ENCODE peak calls at places on chromosome 22, in six cellular contexts. One of them, this sample, is unnamed.

GRCh38 chr22:44669725-44670027 is 32.3 kb upstream of the PRR5 start:
- DNase-seq in WTC11: peak
- DNase-seq in GM12878: no peak
- DNase-seq in HepG2: no peak
- DNase-seq in H1: peak
- DNase-seq in HCT116: no peak
- DNase-seq in this sample: peak

GRCh38 chr22:19812910-19813309 is 41.8 kb downstream of the GNB1L start:
- DNase-seq in HepG2: no peak
- DNase-seq in HCT116: no peak
- DNase-seq in WTC11: no peak
- DNase-seq in H1: peak
- DNase-seq in GM12878: no peak
- DNase-seq in this sample: no peak

GRCh38 chr22:50361222-50361621 is 18.1 kb downstream of the PPP6R2 start:
- DNase-seq in HCT116: no peak
- DNase-seq in WTC11: no peak
- DNase-seq in GM12878: no peak
- DNase-seq in HepG2: no peak
- DNase-seq in H1: no peak
- DNase-seq in this sample: no peak

GRCh38 chr22:41215409-41215808 is 10.3 kb downstream of the L3MBTL2 start:
- DNase-seq in GM12878: no peak
- DNase-seq in HepG2: no peak
- DNase-seq in WTC11: no peak
- DNase-seq in HCT116: no peak
- DNase-seq in H1: no peak
- DNase-seq in this sample: no peak

GRCh38 chr22:28029201-28029948 is 110.3 kb upstream of the PITPNB start:
- DNase-seq in WTC11: no peak
- DNase-seq in GM12878: no peak
- DNase-seq in HepG2: no peak
- DNase-seq in HCT116: no peak
- DNase-seq in H1: peak
- DNase-seq in this sample: no peak

GRCh38 chr22:25563757-25564319 is 637 bp upstream of the GRK3 start:
- DNase-seq in HepG2: peak
- DNase-seq in WTC11: no peak
- DNase-seq in H1: no peak
- DNase-seq in GM12878: no peak
- DNase-seq in HCT116: no peak
- DNase-seq in this sample: no peak

GRCh38 chr22:21948390-21948789 is 4.3 kb downstream of the PPM1F start:
- DNase-seq in HCT116: no peak
- DNase-seq in GM12878: no peak
- DNase-seq in H1: no peak
- DNase-seq in WTC11: no peak
- DNase-seq in HepG2: no peak
- DNase-seq in this sample: peak

GRCh38 chr22:17580461-17581031 is 17.2 kb downstream of the SLC25A18 start:
- DNase-seq in GM12878: no peak
- DNase-seq in H1: peak
- DNase-seq in HepG2: peak
- DNase-seq in HCT116: no peak
- DNase-seq in WTC11: peak
- DNase-seq in this sample: peak

GRCh38 chr22:38138961-38139360 is 28.5 kb upstream of the BAIAP2L2 start:
- DNase-seq in HepG2: no peak
- DNase-seq in GM12878: no peak
- DNase-seq in H1: no peak
- DNase-seq in WTC11: no peak
- DNase-seq in HCT116: no peak
- DNase-seq in this sample: no peak

GRCh38 chr22:20002098-20002497 is 14.5 kb downstream of the ARVCF start:
- DNase-seq in WTC11: no peak
- DNase-seq in HCT116: no peak
- DNase-seq in GM12878: no peak
- DNase-seq in HepG2: no peak
- DNase-seq in H1: no peak
- DNase-seq in this sample: no peak

GRCh38 chr22:20429254-20430100 is 8.1 kb downstream of the SCARF2 start:
- DNase-seq in HepG2: no peak
- DNase-seq in H1: peak
- DNase-seq in WTC11: peak
- DNase-seq in HCT116: no peak
- DNase-seq in GM12878: no peak
- DNase-seq in this sample: peak

GRCh38 chr22:38240734-38241252 is 32.0 kb downstream of the TMEM184B start:
- DNase-seq in WTC11: peak
- DNase-seq in HCT116: peak
- DNase-seq in HepG2: no peak
- DNase-seq in GM12878: no peak
- DNase-seq in H1: peak
- DNase-seq in this sample: peak

GRCh38 chr22:47204002-47204979 is 441.8 kb downstream of the TBC1D22A start:
- DNase-seq in WTC11: no peak
- DNase-seq in H1: peak
- DNase-seq in HCT116: no peak
- DNase-seq in HepG2: no peak
- DNase-seq in GM12878: no peak
- DNase-seq in this sample: no peak

GRCh38 chr22:38186429-38186828 is 4.8 kb upstream of the PLA2G6 start:
- DNase-seq in HepG2: no peak
- DNase-seq in GM12878: no peak
- DNase-seq in WTC11: no peak
- DNase-seq in HCT116: no peak
- DNase-seq in H1: no peak
- DNase-seq in this sample: no peak

GRCh38 chr22:37316875-37317371 is 34.6 kb downstream of the CYTH4 start:
- DNase-seq in HCT116: peak
- DNase-seq in WTC11: peak
- DNase-seq in GM12878: no peak
- DNase-seq in HepG2: peak
- DNase-seq in H1: peak
- DNase-seq in this sample: peak

GRCh38 chr22:44357296-44357961 is 44.7 kb upstream of the SHISAL1 start:
- DNase-seq in H1: no peak
- DNase-seq in WTC11: no peak
- DNase-seq in GM12878: no peak
- DNase-seq in HepG2: no peak
- DNase-seq in HCT116: no peak
- DNase-seq in this sample: no peak

GRCh38 chr22:41779889-41780505 is 20.5 kb upstream of the CCDC134 start:
- DNase-seq in HepG2: no peak
- DNase-seq in HCT116: no peak
- DNase-seq in GM12878: no peak
- DNase-seq in H1: no peak
- DNase-seq in WTC11: no peak
- DNase-seq in this sample: no peak

GRCh38 chr22:19824197-19825015 is 30.3 kb downstream of the GNB1L start:
- DNase-seq in HCT116: no peak
- DNase-seq in H1: peak
- DNase-seq in GM12878: no peak
- DNase-seq in WTC11: no peak
- DNase-seq in HepG2: peak
- DNase-seq in this sample: no peak

GRCh38 chr22:45112136-45112879 is 51.4 kb upstream of the NUP50 start:
- DNase-seq in H1: no peak
- DNase-seq in WTC11: no peak
- DNase-seq in HepG2: no peak
- DNase-seq in GM12878: no peak
- DNase-seq in HCT116: no peak
- DNase-seq in this sample: no peak

GRCh38 chr22:46914916-46915894 is 152.8 kb downstream of the TBC1D22A start:
- DNase-seq in GM12878: no peak
- DNase-seq in WTC11: no peak
- DNase-seq in HepG2: no peak
- DNase-seq in HCT116: no peak
- DNase-seq in H1: peak
- DNase-seq in this sample: no peak

GRCh38 chr22:46415816-46416536 is 80.5 kb downstream of the TRMU start:
- DNase-seq in GM12878: no peak
- DNase-seq in HCT116: no peak
- DNase-seq in WTC11: no peak
- DNase-seq in HepG2: no peak
- DNase-seq in H1: no peak
- DNase-seq in this sample: no peak

GRCh38 chr22:36197065-36197440 is 4.6 kb downstream of the APOL4 start:
- DNase-seq in HepG2: no peak
- DNase-seq in WTC11: peak
- DNase-seq in H1: no peak
- DNase-seq in GM12878: no peak
- DNase-seq in HCT116: no peak
- DNase-seq in this sample: peak

GRCh38 chr22:43275545-43275981 is 67.6 kb downstream of the SCUBE1 start:
- DNase-seq in HCT116: peak
- DNase-seq in GM12878: no peak
- DNase-seq in HepG2: peak
- DNase-seq in WTC11: peak
- DNase-seq in H1: peak
- DNase-seq in this sample: peak

GRCh38 chr22:27107824-27108223 is 450.4 kb downstream of the MIAT start:
- DNase-seq in HCT116: peak
- DNase-seq in WTC11: no peak
- DNase-seq in H1: no peak
- DNase-seq in HepG2: peak
- DNase-seq in GM12878: no peak
- DNase-seq in this sample: no peak

GRCh38 chr22:49673048-49673447 is 154.6 kb downstream of the BRD1 start:
- DNase-seq in H1: peak
- DNase-seq in HCT116: no peak
- DNase-seq in WTC11: no peak
- DNase-seq in HepG2: no peak
- DNase-seq in GM12878: no peak
- DNase-seq in this sample: no peak

DNA sequence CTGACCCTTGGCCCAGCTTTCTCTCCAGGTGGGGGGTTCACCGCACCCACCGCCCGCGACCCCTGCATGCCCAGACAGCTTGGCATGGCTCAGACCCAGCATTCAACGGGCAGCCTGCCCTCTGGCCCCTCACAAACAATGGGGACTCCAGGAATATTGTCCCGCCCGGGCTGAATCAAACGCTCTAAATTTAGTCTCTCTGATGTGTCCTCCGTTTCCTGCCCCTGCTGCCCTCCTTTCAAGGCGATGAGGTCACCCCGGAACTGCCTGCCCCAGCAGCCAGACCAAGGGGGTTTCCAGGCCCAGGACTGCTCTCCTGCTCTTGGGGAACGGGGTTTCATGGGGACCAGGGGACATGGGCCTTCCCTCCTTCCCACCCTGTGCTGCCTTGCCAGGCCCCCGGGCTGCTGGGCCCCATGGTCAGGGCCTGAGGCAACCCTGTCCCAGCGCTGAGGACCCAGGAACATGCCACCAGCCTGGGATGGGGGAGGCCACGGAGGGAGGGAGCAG is 10.1 kb upstream of the PDGFB start:
- DNase-seq in H1: no peak
- DNase-seq in HepG2: no peak
- DNase-seq in GM12878: peak
- DNase-seq in HCT116: no peak
- DNase-seq in WTC11: no peak
- DNase-seq in this sample: no peak
- TF ChIP-seq ATF3 in H1: no peak
- TF ChIP-seq ATF3 in HepG2: no peak
- TF ChIP-seq ATF3 in GM12878: no peak
- TF ChIP-seq ATF3 in HCT116: no peak
- TF ChIP-seq ATF3 in WTC11: no peak
- TF ChIP-seq ATF3 in this sample: no peak

GRCh38 chr22:32546480-32546879 is 71.9 kb downstream of the FBXO7 start:
- DNase-seq in H1: no peak
- DNase-seq in GM12878: no peak
- DNase-seq in WTC11: no peak
- DNase-seq in HCT116: no peak
- DNase-seq in HepG2: no peak
- DNase-seq in this sample: no peak

GRCh38 chr22:32546935-32547334 is 72.3 kb downstream of the FBXO7 start:
- DNase-seq in WTC11: no peak
- DNase-seq in H1: no peak
- DNase-seq in HepG2: no peak
- DNase-seq in HCT116: no peak
- DNase-seq in GM12878: no peak
- DNase-seq in this sample: no peak

GRCh38 chr22:32543020-32543357 is 68.4 kb downstream of the FBXO7 start:
- DNase-seq in HepG2: no peak
- DNase-seq in H1: no peak
- DNase-seq in WTC11: no peak
- DNase-seq in GM12878: no peak
- DNase-seq in HCT116: no peak
- DNase-seq in this sample: no peak

GRCh38 chr22:32545801-32546200 is 71.2 kb downstream of the FBXO7 start:
- DNase-seq in GM12878: no peak
- DNase-seq in WTC11: no peak
- DNase-seq in HepG2: peak
- DNase-seq in HCT116: no peak
- DNase-seq in H1: no peak
- DNase-seq in this sample: no peak

GRCh38 chr22:32544953-32545558 is 70.4 kb downstream of the FBXO7 start:
- DNase-seq in HCT116: no peak
- DNase-seq in HepG2: no peak
- DNase-seq in H1: no peak
- DNase-seq in WTC11: no peak
- DNase-seq in GM12878: no peak
- DNase-seq in this sample: no peak
- TF ChIP-seq ATF3 in HCT116: no peak
- TF ChIP-seq ATF3 in HepG2: no peak
- TF ChIP-seq ATF3 in H1: no peak
- TF ChIP-seq ATF3 in WTC11: no peak
- TF ChIP-seq ATF3 in GM12878: no peak
- TF ChIP-seq ATF3 in this sample: no peak

GRCh38 chr22:32723632-32724031 is 77.9 kb upstream of the TIMP3 start:
- DNase-seq in GM12878: peak
- DNase-seq in HepG2: no peak
- DNase-seq in WTC11: no peak
- DNase-seq in H1: no peak
- DNase-seq in HCT116: no peak
- DNase-seq in this sample: no peak
- TF ChIP-seq ATF3 in GM12878: no peak
- TF ChIP-seq ATF3 in HepG2: no peak
- TF ChIP-seq ATF3 in WTC11: no peak
- TF ChIP-seq ATF3 in H1: no peak
- TF ChIP-seq ATF3 in HCT116: no peak
- TF ChIP-seq ATF3 in this sample: no peak

GRCh38 chr22:30778261-30778660 is 83.6 kb downstream of the OSBP2 start:
- DNase-seq in HCT116: no peak
- DNase-seq in HepG2: no peak
- DNase-seq in H1: no peak
- DNase-seq in WTC11: no peak
- DNase-seq in GM12878: no peak
- DNase-seq in this sample: no peak

GRCh38 chr22:30777589-30777988 is 82.9 kb downstream of the OSBP2 start:
- DNase-seq in GM12878: no peak
- DNase-seq in WTC11: no peak
- DNase-seq in HepG2: no peak
- DNase-seq in H1: no peak
- DNase-seq in HCT116: no peak
- DNase-seq in this sample: no peak

GRCh38 chr22:30773919-30774318 is 79.2 kb downstream of the OSBP2 start:
- DNase-seq in HepG2: no peak
- DNase-seq in GM12878: no peak
- DNase-seq in H1: no peak
- DNase-seq in HCT116: no peak
- DNase-seq in WTC11: no peak
- DNase-seq in this sample: no peak

GRCh38 chr22:30776476-30776875 is 81.8 kb downstream of the OSBP2 start:
- DNase-seq in WTC11: no peak
- DNase-seq in HepG2: no peak
- DNase-seq in H1: no peak
- DNase-seq in GM12878: no peak
- DNase-seq in HCT116: no peak
- DNase-seq in this sample: no peak

GRCh38 chr22:30774566-30774965 is 79.9 kb downstream of the OSBP2 start:
- DNase-seq in WTC11: no peak
- DNase-seq in H1: no peak
- DNase-seq in GM12878: no peak
- DNase-seq in HepG2: no peak
- DNase-seq in HCT116: no peak
- DNase-seq in this sample: no peak
- TF ChIP-seq ATF3 in WTC11: no peak
- TF ChIP-seq ATF3 in H1: no peak
- TF ChIP-seq ATF3 in GM12878: no peak
- TF ChIP-seq ATF3 in HepG2: no peak
- TF ChIP-seq ATF3 in HCT116: no peak
- TF ChIP-seq ATF3 in this sample: no peak